ENCODE peak calls at places on chromosomes 6 and 20, in eight cellular contexts. B, Y, Z, U, P, L, W and R are unnamed samples.

GRCh38 chr6:63440057-63440456 is 120.3 kb upstream of the LGSN start:
- DNase-seq in Y (no peak), Z (no peak), P (no peak), W (no peak), U (no peak), B (peak), L (no peak), R (no peak)

GRCh38 chr6:82833481-82833880 is 232.2 kb downstream of the UBE3D start:
- DNase-seq in L (no peak), U (no peak), B (no peak), Z (no peak), P (no peak), W (no peak), Y (no peak), R (no peak)

GRCh38 chr6:90350689-90351554 is 54.3 kb upstream of the BACH2 start:
- DNase-seq in W (peak), B (no peak), P (no peak), Y (peak), L (no peak), U (peak), Z (peak), R (no peak)

GRCh38 chr6:43723737-43724295 is 36.2 kb upstream of the MRPS18A start:
- DNase-seq in U (peak), B (peak), Y (peak), W (peak), P (peak), L (peak), Z (peak), R (peak)

GRCh38 chr6:54099201-54099600 is 12.0 kb upstream of the MLIP start:
- DNase-seq in L (no peak), P (no peak), B (no peak), Z (no peak), W (no peak), Y (no peak), U (no peak), R (no peak)

GRCh38 chr6:11722224-11722623 is 56.4 kb downstream of the ADTRP start:
- DNase-seq in Y (no peak), U (no peak), L (no peak), Z (no peak), W (no peak), P (no peak), B (no peak), R (no peak)

GRCh38 chr20:32316667-32317066 is 39.2 kb downstream of the KIF3B start:
- DNase-seq in Z (no peak), P (peak), U (no peak), B (no peak), W (no peak), Y (no peak), L (no peak), R (no peak)

GRCh38 chr6:34855463-34855862 is 32.4 kb downstream of the TAF11 start:
- DNase-seq in L (no peak), U (no peak), B (no peak), Z (no peak), W (no peak), P (no peak), Y (no peak), R (no peak)

GRCh38 chr20:58639182-58640146 is 11.6 kb upstream of the STX16 start:
- DNase-seq in W (no peak), Y (no peak), U (no peak), P (no peak), Z (no peak), L (peak), B (no peak), R (no peak)